ENCODE peak calls at places on chromosome 10, in seven cellular contexts. O is H1, Z is neuronal stem cell, H is IMR-90, A is H9, T is mesenchymal stem cell, S is trophoblast cell. I is an unnamed sample.

GRCh38 chr10:79258894-79259293 is 88.4 kb upstream of the PPIF start:
- DNase-seq in O (no peak), Z (no peak), H (no peak), A (no peak), T (no peak), S (no peak), I (no peak)

GRCh38 chr10:71093531-71093930 is 118.8 kb upstream of the UNC5B start:
- DNase-seq in O (peak; percentile 26), Z (no peak), H (no peak), A (no peak), T (no peak), S (no peak), I (no peak)

GRCh38 chr10:99698504-99699080 is 33.3 kb downstream of the COX15 start:
- DNase-seq in O (no peak), Z (no peak), H (no peak), A (no peak), T (no peak), S (no peak), I (no peak)

GRCh38 chr10:110368002-110368401 is 63.3 kb upstream of the SMNDC1 start:
- DNase-seq in O (no peak), Z (no peak), H (peak; percentile 61), A (no peak), T (peak; percentile 62), S (no peak), I (no peak)

GRCh38 chr10:124040454-124040853 is 52.9 kb downstream of the CHST15 start:
- DNase-seq in O (no peak), Z (no peak), H (no peak), A (no peak), T (no peak), S (no peak), I (no peak)

GRCh38 chr10:48884337-48885045 is 55.1 kb downstream of the LRRC18 start:
- DNase-seq in O (peak; percentile 11), Z (no peak), H (no peak), A (no peak), T (no peak), S (no peak), I (no peak)

GRCh38 chr10:520402-520787 is 169.1 kb downstream of the DIP2C start:
- DNase-seq in O (no peak), Z (no peak), H (peak; percentile 27), A (peak; percentile 53), T (no peak), S (peak; percentile 36), I (peak; percentile 57)

GRCh38 chr10:69334258-69335062 is 56.2 kb downstream of the HK1 start:
- DNase-seq in O (no peak), Z (no peak), H (no peak), A (peak; percentile 30), T (peak; percentile 71), S (peak; percentile 89), I (peak; percentile 92)

GRCh38 chr10:133326745-133327650 is 9.7 kb downstream of the CALY start:
- DNase-seq in O (no peak), Z (no peak), H (peak; percentile 73), A (no peak), T (no peak), S (no peak), I (no peak)

GRCh38 chr10:64091889-64092288 is 570.7 kb downstream of the REEP3 start:
- DNase-seq in O (no peak), Z (no peak), H (no peak), A (no peak), T (peak; percentile 4), S (no peak), I (peak; percentile 59)

GRCh38 chr10:76732306-76732705 is 905.3 kb downstream of the KCNMA1 start:
- DNase-seq in O (no peak), Z (no peak), H (no peak), A (no peak), T (no peak), S (no peak), I (no peak)

GRCh38 chr10:30092151-30092790 is 32.9 kb upstream of the JCAD start:
- DNase-seq in O (no peak), Z (no peak), H (peak; percentile 77), A (no peak), T (peak; percentile 40), S (no peak), I (no peak)

GRCh38 chr10:44384601-44385422 is at the start of gene CXCL12:
- DNase-seq in O (peak; percentile 79), Z (no peak), H (peak; percentile 44), A (peak; percentile 78), T (peak; percentile 42), S (no peak), I (peak; percentile 40)

GRCh38 chr10:93894516-93895378 is 969 bp downstream of the SLC35G1 start:
- DNase-seq in O (no peak), Z (no peak), H (peak; percentile 16), A (peak; percentile 31), T (peak; percentile 39), S (no peak), I (peak; percentile 31)

GRCh38 chr10:18504161-18504560 is 147.2 kb downstream of the NSUN6 start:
- DNase-seq in O (no peak), Z (no peak), H (no peak), A (no peak), T (no peak), S (no peak), I (no peak)

GRCh38 chr10:117980755-117981525 is 65.8 kb downstream of the RAB11FIP2 start:
- DNase-seq in O (no peak), Z (no peak), H (no peak), A (no peak), T (no peak), S (peak; percentile 10), I (no peak)

GRCh38 chr10:32033171-32033570 is 23.1 kb downstream of the KIF5B start:
- DNase-seq in O (no peak), Z (no peak), H (no peak), A (no peak), T (no peak), S (no peak), I (peak; percentile 65)

GRCh38 chr10:98267894-98268693 is at the start of gene LOXL4:
- DNase-seq in O (no peak), Z (peak; percentile 21), H (no peak), A (no peak), T (peak; percentile 29), S (no peak), I (no peak)

GRCh38 chr10:6543431-6544005 is 36.6 kb downstream of the PRKCQ start:
- DNase-seq in O (no peak), Z (no peak), H (no peak), A (no peak), T (no peak), S (no peak), I (no peak)

GRCh38 chr10:115814542-115814941 is 458.5 kb downstream of the GFRA1 start:
- DNase-seq in O (no peak), Z (no peak), H (no peak), A (no peak), T (no peak), S (no peak), I (no peak)

GRCh38 chr10:36634916-36635315 is 490.5 kb upstream of the ANKRD30A start:
- DNase-seq in O (no peak), Z (no peak), H (peak; percentile 76), A (no peak), T (peak; percentile 25), S (no peak), I (no peak)

GRCh38 chr10:5506246-5506645 is 6.9 kb upstream of the CALML5 start:
- DNase-seq in O (no peak), Z (no peak), H (no peak), A (no peak), T (no peak), S (no peak), I (no peak)

GRCh38 chr10:5508786-5509185 is 9.4 kb upstream of the CALML5 start:
- DNase-seq in O (no peak), Z (no peak), H (no peak), A (no peak), T (no peak), S (no peak), I (no peak)

GRCh38 chr10:5507649-5508131 is 8.3 kb upstream of the CALML5 start:
- DNase-seq in O (no peak), Z (no peak), H (no peak), A (no peak), T (no peak), S (no peak), I (no peak)

GRCh38 chr10:5508161-5508604 is 8.8 kb upstream of the CALML5 start:
- DNase-seq in O (no peak), Z (no peak), H (no peak), A (no peak), T (no peak), S (no peak), I (no peak)

GRCh38 chr10:5506751-5507648 is 7.6 kb upstream of the CALML5 start:
- DNase-seq in O (no peak), Z (no peak), H (no peak), A (no peak), T (no peak), S (no peak), I (no peak)
- H2BK5ac ChIP-seq in O (no peak overlapping the region), Z (no peak overlapping the region), H (no peak overlapping the region), A (no peak overlapping the region), T (no peak overlapping the region), S (no peak overlapping the region), I (no peak overlapping the region)

DNA sequence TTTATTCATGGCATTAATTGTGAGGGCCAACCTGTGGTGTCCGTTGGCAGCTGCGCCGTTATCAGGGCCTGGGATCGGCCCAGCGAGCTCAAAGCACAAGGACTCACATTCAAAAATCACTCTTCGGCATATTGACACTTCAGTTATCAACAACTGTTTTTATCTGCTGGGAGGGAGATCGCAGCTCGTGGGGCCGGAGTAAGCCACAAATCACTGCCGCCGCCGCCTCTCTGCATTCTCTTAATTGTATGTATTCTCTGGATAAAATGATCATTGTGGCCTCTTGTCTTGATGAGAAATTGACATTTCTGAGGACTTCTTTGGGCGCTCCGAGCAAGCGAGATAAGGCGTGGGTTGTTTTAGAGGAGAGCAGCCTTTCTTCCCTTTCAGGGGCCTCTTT is 130.7 kb downstream of the EBF3 start:
- DNase-seq in O (no peak), Z (no peak), H (no peak), A (no peak), T (no peak), S (no peak), I (no peak)
- H2BK5ac ChIP-seq in O (no peak overlapping the region), Z (no peak overlapping the region), H (no peak overlapping the region), A (no peak overlapping the region), T (no peak overlapping the region), S (no peak overlapping the region), I (no peak overlapping the region)

GRCh38 chr10:4775808-4776207 is 50.2 kb upstream of the AKR1E2 start:
- DNase-seq in O (no peak), Z (no peak), H (peak; percentile 54), A (no peak), T (peak; percentile 84), S (no peak), I (no peak)

GRCh38 chr10:4780097-4780496 is 45.9 kb upstream of the AKR1E2 start:
- DNase-seq in O (no peak), Z (no peak), H (no peak), A (no peak), T (no peak), S (no peak), I (no peak)

GRCh38 chr10:4780782-4781181 is 45.2 kb upstream of the AKR1E2 start:
- DNase-seq in O (no peak), Z (no peak), H (peak; percentile 45), A (no peak), T (peak; percentile 44), S (no peak), I (peak; percentile 14)

GRCh38 chr10:4776234-4776638 is 49.8 kb upstream of the AKR1E2 start:
- DNase-seq in O (no peak), Z (no peak), H (no peak), A (no peak), T (no peak), S (no peak), I (no peak)

GRCh38 chr10:4778761-4779160 is 47.2 kb upstream of the AKR1E2 start:
- DNase-seq in O (no peak), Z (no peak), H (no peak), A (no peak), T (no peak), S (no peak), I (no peak)
- H2BK5ac ChIP-seq in O (no peak overlapping the region), Z (no peak overlapping the region), H (no peak overlapping the region), A (no peak overlapping the region), T (no peak overlapping the region), S (no peak overlapping the region), I (no peak overlapping the region)

GRCh38 chr10:20059084-20059835 is 243.0 kb downstream of the PLXDC2 start:
- DNase-seq in O (no peak), Z (no peak), H (peak; percentile 20), A (no peak), T (no peak), S (no peak), I (no peak)
- H2BK5ac ChIP-seq in O (no peak overlapping the region), Z (no peak overlapping the region), H (no peak overlapping the region), A (no peak overlapping the region), T (no peak overlapping the region), S (no peak overlapping the region), I (no peak overlapping the region)